ENCODE peak calls at places on chromosomes 11 and 22, in ten cellular contexts. M, T, U, H, E, L, G, P, Y and V are unnamed samples.

GRCh38 chr11:70743941-70744351 is 345.6 kb downstream of the CTTN start:
- DNase-seq in M (no peak), T (no peak), U (no peak), H (no peak), E (no peak), L (no peak), G (no peak), P (no peak), Y (no peak), V (no peak)

GRCh38 chr11:75242722-75243600 is 2.4 kb downstream of the TPBGL start:
- DNase-seq in M (no peak), T (no peak), U (no peak), H (no peak), E (no peak), L (no peak), G (no peak), P (no peak), Y (no peak), V (no peak)

GRCh38 chr11:5581014-5581413 is 337 bp downstream of the OR52B6 start:
- DNase-seq in M (no peak), T (no peak), U (no peak), H (no peak), E (no peak), L (no peak), G (no peak), P (no peak), Y (no peak), V (no peak)

GRCh38 chr11:43516316-43516820 is 157.6 kb downstream of the TTC17 start:
- DNase-seq in M (no peak), T (no peak), U (no peak), H (no peak), E (no peak), L (no peak), G (no peak), P (no peak), Y (no peak), V (no peak)

GRCh38 chr22:38239101-38239761 is 33.6 kb downstream of the TMEM184B start:
- DNase-seq in M (no peak), T (no peak), U (no peak), H (peak; percentile 91), E (no peak), L (peak; percentile 95), G (no peak), P (peak; percentile 70), Y (peak; percentile 84), V (peak; percentile 83)

GRCh38 chr11:129992161-129992944 is 10.3 kb downstream of the PRDM10 start:
- DNase-seq in M (no peak), T (peak; percentile 10), U (peak; percentile 54), H (peak; percentile 31), E (no peak), L (peak; percentile 26), G (no peak), P (peak; percentile 61), Y (no peak), V (peak; percentile 26)

GRCh38 chr11:96207459-96208449 is 135.2 kb downstream of the MAML2 start:
- DNase-seq in M (no peak), T (no peak), U (no peak), H (no peak), E (no peak), L (peak; percentile 80), G (no peak), P (no peak), Y (no peak), V (peak; percentile 59)

GRCh38 chr11:133966924-133967598 is 10.3 kb upstream of the IGSF9B start:
- DNase-seq in M (peak; percentile 57), T (peak; percentile 61), U (no peak), H (no peak), E (peak; percentile 70), L (no peak), G (no peak), P (no peak), Y (no peak), V (no peak)

GRCh38 chr22:47452184-47452583 is 689.7 kb downstream of the TBC1D22A start:
- DNase-seq in M (no peak), T (no peak), U (no peak), H (no peak), E (no peak), L (peak; percentile 69), G (no peak), P (no peak), Y (no peak), V (no peak)

GRCh38 chr22:29306175-29306829 is at the start of gene GAS2L1:
- DNase-seq in M (peak; percentile 36), T (no peak), U (peak; percentile 55), H (peak; percentile 76), E (peak; percentile 90), L (peak; percentile 82), G (no peak), P (peak; percentile 88), Y (no peak), V (peak; percentile 85)

GRCh38 chr11:132496341-132496740 is 1036.0 kb downstream of the OPCML start:
- DNase-seq in M (no peak), T (no peak), U (no peak), H (no peak), E (no peak), L (peak; percentile 57), G (no peak), P (no peak), Y (no peak), V (no peak)

GRCh38 chr11:75186999-75187398 is 36.1 kb downstream of the SLCO2B1 start:
- DNase-seq in M (no peak), T (no peak), U (no peak), H (no peak), E (no peak), L (no peak), G (no peak), P (no peak), Y (no peak), V (no peak)

GRCh38 chr11:8006349-8006977 is 19.3 kb downstream of the EIF3F start:
- DNase-seq in M (no peak), T (peak; percentile 11), U (peak; percentile 55), H (peak; percentile 86), E (peak; percentile 31), L (peak; percentile 37), G (no peak), P (peak; percentile 71), Y (no peak), V (peak; percentile 78)

GRCh38 chr11:66860449-66860831 is 3.6 kb downstream of the LRFN4 start:
- DNase-seq in M (no peak), T (no peak), U (no peak), H (no peak), E (no peak), L (no peak), G (no peak), P (no peak), Y (no peak), V (no peak)